ENCODE peak calls at places on chromosomes 7 and 10, in four cellular contexts. One of them, this sample, is unnamed.

GRCh38 chr7:158395780-158396214 is 191.8 kb downstream of the PTPRN2 start:
- DNase-seq in esophagus squamous epithelium: no peak
- DNase-seq in heart left ventricle: no peak
- DNase-seq in activated gamma-delta T cell treated with anti-CD3 and anti-CD28 coated beads, Interleukin-2, amount 50 U/mL, for 16 hours: no peak
- DNase-seq in this sample: no peak

GRCh38 chr10:102546606-102547310 is 43.0 kb downstream of the SUFU start:
- DNase-seq in esophagus squamous epithelium: no peak
- DNase-seq in heart left ventricle: no peak
- DNase-seq in activated gamma-delta T cell treated with anti-CD3 and anti-CD28 coated beads, Interleukin-2, amount 50 U/mL, for 16 hours: no peak
- DNase-seq in this sample: no peak

GRCh38 chr7:131688738-131689661 is 132.6 kb upstream of the PODXL start:
- DNase-seq in activated gamma-delta T cell treated with anti-CD3 and anti-CD28 coated beads, Interleukin-2, amount 50 U/mL, for 16 hours: peak; percentile 7
- DNase-seq in esophagus squamous epithelium: no peak
- DNase-seq in heart left ventricle: peak; percentile 58
- DNase-seq in this sample: no peak

GRCh38 chr10:125779403-125780327 is 4.0 kb upstream of the MMP21 start:
- DNase-seq in esophagus squamous epithelium: no peak
- DNase-seq in activated gamma-delta T cell treated with anti-CD3 and anti-CD28 coated beads, Interleukin-2, amount 50 U/mL, for 16 hours: no peak
- DNase-seq in heart left ventricle: no peak
- DNase-seq in this sample: no peak

GRCh38 chr10:23005150-23005549 is 77.3 kb downstream of the ARMC3 start:
- DNase-seq in heart left ventricle: no peak
- DNase-seq in activated gamma-delta T cell treated with anti-CD3 and anti-CD28 coated beads, Interleukin-2, amount 50 U/mL, for 16 hours: no peak
- DNase-seq in esophagus squamous epithelium: no peak
- DNase-seq in this sample: no peak

GRCh38 chr10:80444646-80445319 is 9.3 kb upstream of the TSPAN14 start:
- DNase-seq in activated gamma-delta T cell treated with anti-CD3 and anti-CD28 coated beads, Interleukin-2, amount 50 U/mL, for 16 hours: no peak
- DNase-seq in heart left ventricle: peak; percentile 78
- DNase-seq in esophagus squamous epithelium: no peak
- DNase-seq in this sample: peak; percentile 63

GRCh38 chr10:178208-178607 is 43.0 kb downstream of the ZMYND11 start:
- DNase-seq in activated gamma-delta T cell treated with anti-CD3 and anti-CD28 coated beads, Interleukin-2, amount 50 U/mL, for 16 hours: no peak
- DNase-seq in heart left ventricle: no peak
- DNase-seq in esophagus squamous epithelium: no peak
- DNase-seq in this sample: no peak

GRCh38 chr7:123845823-123846216 is 851 bp downstream of the HYAL4 start:
- DNase-seq in esophagus squamous epithelium: no peak
- DNase-seq in heart left ventricle: no peak
- DNase-seq in activated gamma-delta T cell treated with anti-CD3 and anti-CD28 coated beads, Interleukin-2, amount 50 U/mL, for 16 hours: no peak
- DNase-seq in this sample: no peak

GRCh38 chr10:97687785-97688781 is 1.0 kb upstream of the AVPI1 start:
- DNase-seq in heart left ventricle: no peak
- DNase-seq in activated gamma-delta T cell treated with anti-CD3 and anti-CD28 coated beads, Interleukin-2, amount 50 U/mL, for 16 hours: no peak
- DNase-seq in esophagus squamous epithelium: no peak
- DNase-seq in this sample: no peak

GRCh38 chr10:105056413-105056812 is 415.3 kb downstream of the SORCS3 start:
- DNase-seq in heart left ventricle: no peak
- DNase-seq in esophagus squamous epithelium: no peak
- DNase-seq in activated gamma-delta T cell treated with anti-CD3 and anti-CD28 coated beads, Interleukin-2, amount 50 U/mL, for 16 hours: no peak
- DNase-seq in this sample: no peak

GRCh38 chr7:14761506-14762296 is 140.8 kb downstream of the DGKB start:
- DNase-seq in esophagus squamous epithelium: no peak
- DNase-seq in heart left ventricle: peak; percentile 78
- DNase-seq in activated gamma-delta T cell treated with anti-CD3 and anti-CD28 coated beads, Interleukin-2, amount 50 U/mL, for 16 hours: no peak
- DNase-seq in this sample: no peak

GRCh38 chr10:112519129-112519761 is 72.2 kb downstream of the VTI1A start:
- DNase-seq in activated gamma-delta T cell treated with anti-CD3 and anti-CD28 coated beads, Interleukin-2, amount 50 U/mL, for 16 hours: no peak
- DNase-seq in esophagus squamous epithelium: no peak
- DNase-seq in heart left ventricle: no peak
- DNase-seq in this sample: no peak

GRCh38 chr10:6141296-6142151 is 52.7 kb downstream of the RBM17 start:
- DNase-seq in heart left ventricle: no peak
- DNase-seq in activated gamma-delta T cell treated with anti-CD3 and anti-CD28 coated beads, Interleukin-2, amount 50 U/mL, for 16 hours: no peak
- DNase-seq in esophagus squamous epithelium: no peak
- DNase-seq in this sample: peak; percentile 66

GRCh38 chr7:20201380-20201779 is 15.8 kb downstream of the MACC1 start:
- DNase-seq in heart left ventricle: no peak
- DNase-seq in activated gamma-delta T cell treated with anti-CD3 and anti-CD28 coated beads, Interleukin-2, amount 50 U/mL, for 16 hours: no peak
- DNase-seq in esophagus squamous epithelium: no peak
- DNase-seq in this sample: peak; percentile 68

GRCh38 chr7:106031271-106032029 is 68.4 kb downstream of the CDHR3 start:
- DNase-seq in heart left ventricle: no peak
- DNase-seq in activated gamma-delta T cell treated with anti-CD3 and anti-CD28 coated beads, Interleukin-2, amount 50 U/mL, for 16 hours: no peak
- DNase-seq in esophagus squamous epithelium: no peak
- DNase-seq in this sample: no peak

GRCh38 chr10:124429576-124429975 is 10.9 kb upstream of the OAT start:
- DNase-seq in esophagus squamous epithelium: no peak
- DNase-seq in heart left ventricle: no peak
- DNase-seq in activated gamma-delta T cell treated with anti-CD3 and anti-CD28 coated beads, Interleukin-2, amount 50 U/mL, for 16 hours: no peak
- DNase-seq in this sample: no peak

GRCh38 chr10:77633376-77633775 is 4.2 kb downstream of the KCNMA1 start:
- DNase-seq in heart left ventricle: no peak
- DNase-seq in esophagus squamous epithelium: no peak
- DNase-seq in activated gamma-delta T cell treated with anti-CD3 and anti-CD28 coated beads, Interleukin-2, amount 50 U/mL, for 16 hours: no peak
- DNase-seq in this sample: no peak

GRCh38 chr10:53108317-53108934 is 335.8 kb upstream of the MBL2 start:
- DNase-seq in heart left ventricle: no peak
- DNase-seq in esophagus squamous epithelium: no peak
- DNase-seq in activated gamma-delta T cell treated with anti-CD3 and anti-CD28 coated beads, Interleukin-2, amount 50 U/mL, for 16 hours: no peak
- DNase-seq in this sample: no peak

GRCh38 chr7:76338298-76339084 is 20.3 kb downstream of the YWHAG start:
- DNase-seq in heart left ventricle: no peak
- DNase-seq in esophagus squamous epithelium: no peak
- DNase-seq in activated gamma-delta T cell treated with anti-CD3 and anti-CD28 coated beads, Interleukin-2, amount 50 U/mL, for 16 hours: no peak
- DNase-seq in this sample: no peak